ENCODE peak calls at places on chromosomes 4 and X, in six cellular contexts. F is AG08395; P is amniotic stem cell; M is stimulated activated CD4-positive, alpha-beta T cell treated with anti-CD3 and anti-CD28 coated beads, Interleukin-12 subunit alpha, Interleukin-12 subunit beta, amount 100 ng/mL, for 24 hours; Y is MCF 10A; I is germinal center. V is an unnamed sample.
A peak's percentile ranks its signal among the peaks of the same experiment; 100 is the strongest.

GRCh38 chrX:12153741-12154140 is 15.5 kb downstream of the FRMPD4 start:
- DNase-seq in F (no peak), P (no peak), M (no peak), Y (no peak), I (no peak), V (no peak)

GRCh38 chr4:82578935-82579334 is 17.1 kb upstream of the TMEM150C start:
- DNase-seq in F (no peak), P (no peak), M (no peak), Y (no peak), I (no peak), V (no peak)

GRCh38 chrX:111445485-111445884 is 33.5 kb upstream of the DCX start:
- DNase-seq in F (peak; percentile 22), P (peak; percentile 34), M (no peak), Y (peak; percentile 69), I (peak; percentile 1), V (peak; percentile 45)

GRCh38 chr4:143184217-143184502 is 557 bp upstream of the USP38 start:
- DNase-seq in F (no peak), P (no peak), M (no peak), Y (no peak), I (no peak), V (no peak)

GRCh38 chr4:130333241-130333759 is 1237.3 kb downstream of the C4orf33 start:
- DNase-seq in F (no peak), P (no peak), M (no peak), Y (no peak), I (no peak), V (no peak)

GRCh38 chrX:67523002-67523711 is 20.7 kb upstream of the AR start:
- DNase-seq in F (no peak), P (no peak), M (no peak), Y (no peak), I (no peak), V (no peak)

GRCh38 chr4:2923141-2923551 is 40.1 kb downstream of the NOP14 start:
- DNase-seq in F (no peak), P (no peak), M (no peak), Y (peak; percentile 61), I (no peak), V (no peak)

GRCh38 chr4:20433101-20433705 is 181.5 kb downstream of the SLIT2 start:
- DNase-seq in F (no peak), P (no peak), M (no peak), Y (no peak), I (no peak), V (no peak)

GRCh38 chr4:169151671-169152070 is 119.1 kb downstream of the SH3RF1 start:
- DNase-seq in F (no peak), P (no peak), M (no peak), Y (peak; percentile 30), I (no peak), V (no peak)

GRCh38 chr4:48692897-48693296 is 87.2 kb downstream of the FRYL start:
- DNase-seq in F (no peak), P (no peak), M (no peak), Y (no peak), I (no peak), V (no peak)

GRCh38 chr4:42570221-42570620 is 86.7 kb downstream of the ATP8A1 start:
- DNase-seq in F (no peak), P (no peak), M (no peak), Y (peak; percentile 84), I (no peak), V (no peak)

GRCh38 chr4:130395871-130396270 is 1299.9 kb downstream of the C4orf33 start:
- DNase-seq in F (peak; percentile 3), P (peak; percentile 64), M (no peak), Y (peak; percentile 58), I (no peak), V (no peak)

V was measured in erythroblast.